ENCODE peak calls at places on chromosomes 5 and 9, in four cellular contexts. X, L, B and D are unnamed samples.

GRCh38 chr9:4844031-4844430 is 51.3 kb downstream of the RCL1 start:
- DNase-seq in B (no peak), L (no peak), X (no peak), D (no peak)

GRCh38 chr5:91212336-91213092 is 170.6 kb downstream of the ARRDC3 start:
- DNase-seq in L (no peak), X (no peak), B (no peak), D (no peak)

GRCh38 chr9:80059979-80060378 is 488.2 kb downstream of the TLE4 start:
- DNase-seq in L (no peak), X (no peak), B (no peak), D (no peak)

GRCh38 chr5:113212244-113212920 is 222.4 kb downstream of the TSSK1B start:
- DNase-seq in B (no peak), X (no peak), L (no peak), D (no peak)

GRCh38 chr9:71733176-71733575 is 35.1 kb downstream of the CEMIP2 start:
- DNase-seq in L (no peak), B (no peak), X (no peak), D (no peak)

GRCh38 chr5:179623906-179624741 is 653 bp upstream of the HNRNPH1 start:
- DNase-seq in X (no peak), L (no peak), B (no peak), D (peak; percentile 61)

GRCh38 chr5:141420855-141421488 is at the start of gene PCDHGA11:
- DNase-seq in B (no peak), X (no peak), L (no peak), D (no peak)

GRCh38 chr5:124865603-124866354 is 119.3 kb upstream of the ZNF608 start:
- DNase-seq in B (no peak), L (no peak), X (no peak), D (no peak)

GRCh38 chr9:113808391-113809191 is 67.5 kb upstream of the ZNF618 start:
- DNase-seq in L (no peak), B (no peak), X (no peak), D (no peak)

GRCh38 chr5:32302822-32303754 is 9.7 kb downstream of the MTMR12 start:
- DNase-seq in L (no peak), B (no peak), X (no peak), D (no peak)

GRCh38 chr5:16901038-16901644 is 34.9 kb downstream of the MYO10 start:
- DNase-seq in X (no peak), B (no peak), L (no peak), D (no peak)

GRCh38 chr5:149448831-149449714 is 70.0 kb upstream of the IL17B start:
- DNase-seq in X (no peak), L (no peak), B (no peak), D (no peak)

GRCh38 chr5:89729623-89730390 is 679.7 kb downstream of the CETN3 start:
- DNase-seq in B (no peak), X (peak; percentile 8), L (no peak), D (no peak)

GRCh38 chr9:36486933-36487481 is 85.7 kb upstream of the MELK start:
- DNase-seq in L (no peak), B (peak; percentile 21), X (no peak), D (no peak)

GRCh38 chr5:41094871-41095270 is 23.7 kb upstream of the MROH2B start:
- DNase-seq in L (no peak), B (no peak), X (no peak), D (no peak)

GRCh38 chr5:56737002-56737621 is 78.2 kb upstream of the MAP3K1 start:
- DNase-seq in B (no peak), X (no peak), L (no peak), D (no peak)

GRCh38 chr9:138112090-138112748 is 234.6 kb downstream of the CACNA1B start:
- DNase-seq in L (no peak), X (no peak), B (no peak), D (no peak)

GRCh38 chr9:93134018-93134739 is at the start of gene NINJ1:
- DNase-seq in X (no peak), L (peak; percentile 65), B (peak; percentile 52), D (peak; percentile 82)

GRCh38 chr9:6566409-6567139 is 79.0 kb downstream of the GLDC start:
- DNase-seq in B (no peak), L (no peak), X (peak; percentile 59), D (no peak)

GRCh38 chr5:167769846-167770420 is 521.5 kb upstream of the WWC1 start:
- DNase-seq in X (no peak), B (no peak), L (no peak), D (no peak)

GRCh38 chr5:88322785-88323184 is 54.1 kb upstream of the TMEM161B start:
- DNase-seq in X (no peak), L (no peak), B (no peak), D (no peak)

GRCh38 chr5:157540707-157541451 is 34.7 kb downstream of the ADAM19 start:
- DNase-seq in X (no peak), L (no peak), B (no peak), D (no peak)

GRCh38 chr5:14816999-14817761 is 54.4 kb downstream of the ANKH start:
- DNase-seq in X (no peak), L (no peak), B (no peak), D (peak; percentile 22)

GRCh38 chr5:106940986-106941385 is 729.8 kb downstream of the EFNA5 start:
- DNase-seq in B (no peak), L (no peak), X (peak; percentile 4), D (no peak)

GRCh38 chr9:137639303-137640051 is 20.7 kb downstream of the EHMT1 start:
- DNase-seq in B (no peak), L (no peak), X (no peak), D (no peak)

GRCh38 chr9:128456613-128457061 is 831 bp downstream of the ODF2 start:
- DNase-seq in X (no peak), B (no peak), L (no peak), D (peak; percentile 41)
- TF ChIP-seq CTCF in X (no peak), B (no peak), L (no peak), D (no peak)

GRCh38 chr9:105244274-105244995 is at the start of gene SLC44A1:
- DNase-seq in B (peak; percentile 91), L (peak; percentile 97), X (peak; percentile 35), D (peak; percentile 82)

GRCh38 chr9:105243935-105244273 is 547 bp upstream of the SLC44A1 start:
- DNase-seq in X (no peak), L (no peak), B (no peak), D (no peak)

GRCh38 chr9:105246656-105247162 is 2.3 kb downstream of the SLC44A1 start:
- DNase-seq in L (no peak), B (no peak), X (no peak), D (no peak)

GRCh38 chr9:105245720-105246161 is 1.3 kb downstream of the SLC44A1 start:
- DNase-seq in X (no peak), B (no peak), L (no peak), D (no peak)

DNA sequence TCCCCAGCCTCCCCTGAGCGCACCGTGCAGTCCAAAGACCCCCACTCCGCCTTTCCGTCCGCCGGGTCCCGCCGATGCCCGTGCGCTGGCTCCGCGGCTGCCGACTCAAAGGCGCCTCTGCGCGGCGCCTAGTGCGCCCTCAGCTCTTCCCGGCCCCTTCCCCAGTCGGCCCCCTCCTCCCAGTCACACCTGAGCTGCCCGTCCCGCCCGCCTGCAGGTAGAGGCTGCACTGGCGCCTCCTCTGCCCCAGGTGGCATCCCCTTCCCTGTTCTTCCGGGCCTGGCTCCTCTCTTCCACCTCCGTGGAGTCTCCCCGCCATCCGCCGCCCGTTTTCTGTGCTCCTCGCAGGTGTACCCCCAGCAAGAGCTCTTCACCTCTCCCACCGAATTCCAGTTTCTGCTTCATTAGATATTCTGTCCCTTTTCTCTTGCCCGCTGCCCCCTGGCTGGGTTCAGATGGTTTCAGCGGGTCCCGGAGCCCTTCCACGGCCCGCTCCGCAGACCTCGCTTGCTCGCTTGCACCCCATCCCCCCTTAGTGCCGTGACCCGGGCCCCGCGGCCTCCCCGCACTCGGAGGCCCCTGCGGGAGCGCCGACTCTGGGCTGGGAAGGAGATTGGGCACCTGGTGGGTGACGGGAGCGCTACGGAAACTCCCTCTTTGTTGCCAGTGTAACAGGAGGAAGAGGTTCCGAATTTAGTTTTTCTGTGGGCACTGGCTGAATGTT is 707 bp downstream of the SLC44A1 start:
- DNase-seq in X (no peak), B (peak; percentile 37), L (peak; percentile 76), D (peak; percentile 33)
- TF ChIP-seq CTCF in X (no peak), B (peak; percentile 22), L (peak; percentile 63), D (no peak)

GRCh38 chr9:105735366-105735765 is 41.0 kb downstream of the TMEM38B start:
- DNase-seq in X (no peak), L (no peak), B (no peak), D (no peak)
- TF ChIP-seq CTCF in X (no peak), L (no peak), B (no peak), D (no peak)

GRCh38 chr5:181223041-181223728 is at the start of gene TRIM41:
- DNase-seq in X (peak; percentile 94), B (peak; percentile 88), L (peak; percentile 97), D (peak; percentile 96)

GRCh38 chr5:181221105-181221791 is 1.8 kb upstream of the TRIM41 start:
- DNase-seq in L (no peak), B (no peak), X (no peak), D (peak; percentile 57)

GRCh38 chr5:181223729-181224389 is 778 bp downstream of the TRIM41 start:
- DNase-seq in B (peak; percentile 48), X (no peak), L (no peak), D (peak; percentile 54)

GRCh38 chr5:181222630-181223040 is 446 bp upstream of the TRIM41 start:
- DNase-seq in X (no peak), L (no peak), B (no peak), D (no peak)

DNA sequence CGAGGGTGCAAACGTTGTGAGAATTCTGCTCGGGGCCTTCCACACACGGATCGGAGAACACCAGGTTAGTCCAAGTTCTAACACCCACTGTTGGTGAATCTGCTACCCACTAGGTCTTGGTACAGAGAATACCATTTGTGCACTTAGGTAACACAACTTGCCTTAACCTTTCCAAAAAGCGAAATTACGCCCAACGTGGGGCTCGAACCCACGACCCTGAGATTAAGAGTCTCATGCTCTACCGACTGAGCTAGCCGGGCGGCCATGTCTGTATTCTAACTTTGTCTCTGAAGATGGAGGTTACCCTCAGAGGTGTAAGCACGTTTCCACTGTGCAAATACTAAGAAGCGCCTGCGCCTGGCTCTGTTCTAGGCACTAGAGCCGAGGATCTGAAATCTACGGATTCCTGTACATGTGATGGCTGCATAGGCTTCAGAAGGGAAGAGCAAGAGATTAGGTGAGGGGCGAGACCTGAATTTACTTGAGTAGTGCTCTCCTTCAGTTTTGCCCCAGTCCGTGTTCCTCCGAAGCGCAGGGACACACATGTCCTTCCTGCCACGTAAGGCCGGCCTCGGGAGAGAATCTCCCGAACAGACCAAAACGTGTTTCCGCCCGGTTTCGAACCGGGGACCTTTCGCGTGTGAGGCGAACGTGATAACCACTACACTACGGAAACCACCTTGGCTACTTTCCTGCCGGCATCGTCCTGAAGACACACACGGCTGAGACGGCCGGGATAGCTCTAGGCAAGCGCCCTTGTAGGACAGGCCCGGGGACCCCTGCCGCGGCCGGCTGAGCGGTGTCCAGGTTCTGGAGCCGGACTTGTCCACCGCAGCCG is 1.1 kb upstream of the TRIM41 start:
- DNase-seq in B (peak; percentile 85), L (peak; percentile 100), X (peak; percentile 99), D (peak; percentile 99)
- TF ChIP-seq CTCF in B (no peak), L (no peak), X (no peak), D (no peak)

GRCh38 chr9:130358928-130359327 is 85.8 kb upstream of the ASS1 start:
- DNase-seq in L (no peak), B (no peak), X (no peak), D (no peak)

GRCh38 chr9:130360672-130361071 is 84.1 kb upstream of the ASS1 start:
- DNase-seq in B (no peak), L (no peak), X (no peak), D (no peak)

GRCh38 chr9:130356877-130357584 is 87.7 kb upstream of the ASS1 start:
- DNase-seq in X (no peak), B (no peak), L (no peak), D (no peak)

GRCh38 chr9:130361873-130362362 is 82.8 kb upstream of the ASS1 start:
- DNase-seq in B (no peak), L (no peak), X (no peak), D (no peak)

GRCh38 chr9:130359819-130360218 is 84.9 kb upstream of the ASS1 start:
- DNase-seq in L (no peak), B (no peak), X (no peak), D (no peak)
- TF ChIP-seq CTCF in L (no peak), B (no peak), X (no peak), D (no peak)